ENCODE peak calls at places on chromosome 3, in six cellular contexts. L, H, D, U, K and I are unnamed samples.

GRCh38 chr3:144380832-144381231 is 409.2 kb downstream of the DIPK2A start:
- DNase-seq in K (no peak), L (no peak), D (peak), H (no peak), U (no peak), I (no peak)

GRCh38 chr3:134419966-134420321 is 45.7 kb upstream of the AMOTL2 start:
- DNase-seq in L (no peak), U (no peak), H (no peak), D (no peak), K (no peak), I (no peak)

GRCh38 chr3:133136114-133137041 is 98.2 kb downstream of the TMEM108 start:
- DNase-seq in U (no peak), L (no peak), D (no peak), K (no peak), H (no peak), I (no peak)

GRCh38 chr3:189144645-189145044 is 27.1 kb upstream of the TPRG1 start:
- DNase-seq in L (no peak), H (no peak), D (no peak), U (no peak), K (peak), I (no peak)

GRCh38 chr3:120040813-120041377 is 53.4 kb downstream of the GSK3B start:
- DNase-seq in U (no peak), H (no peak), D (no peak), K (no peak), L (no peak), I (no peak)

GRCh38 chr3:194548346-194549321 is 61.8 kb upstream of the ATP13A3 start:
- DNase-seq in K (peak), D (no peak), U (no peak), H (no peak), L (no peak), I (no peak)

GRCh38 chr3:133540896-133541674 is 32.4 kb upstream of the CDV3 start:
- DNase-seq in U (no peak), D (no peak), K (peak), L (no peak), H (peak), I (no peak)

GRCh38 chr3:64344721-64345207 is 119.5 kb upstream of the PRICKLE2 start:
- DNase-seq in L (no peak), K (no peak), D (no peak), U (no peak), H (no peak), I (no peak)

GRCh38 chr3:179016979-179017670 is 54.5 kb downstream of the ZMAT3 start:
- DNase-seq in U (no peak), D (no peak), K (no peak), H (no peak), L (no peak), I (no peak)

GRCh38 chr3:130974201-130974600 is 52.4 kb downstream of the ASTE1 start:
- DNase-seq in D (no peak), U (no peak), L (no peak), H (no peak), K (no peak), I (no peak)

GRCh38 chr3:80285370-80285769 is 517.6 kb upstream of the ROBO1 start:
- DNase-seq in H (no peak), U (no peak), D (no peak), L (no peak), K (no peak), I (no peak)

GRCh38 chr3:45929042-45929679 is 14.1 kb upstream of the CXCR6 start:
- DNase-seq in K (peak), L (peak), U (no peak), D (peak), H (peak), I (peak)

GRCh38 chr3:194447161-194447560 is 39.6 kb downstream of the ATP13A3 start:
- DNase-seq in U (no peak), D (peak), K (no peak), H (no peak), L (no peak), I (no peak)

GRCh38 chr3:145981057-145981456 is 179.9 kb downstream of the PLOD2 start:
- DNase-seq in D (no peak), K (no peak), U (no peak), L (no peak), H (no peak), I (no peak)

GRCh38 chr3:61688307-61688695 is 126.9 kb downstream of the PTPRG start:
- DNase-seq in D (no peak), L (no peak), H (no peak), U (no peak), K (no peak), I (no peak)

GRCh38 chr3:139732729-139733128 is 55.0 kb upstream of the NMNAT3 start:
- DNase-seq in K (no peak), U (no peak), H (no peak), L (no peak), D (no peak), I (no peak)

GRCh38 chr3:88408097-88408496 is 258.3 kb downstream of the C3orf38 start:
- DNase-seq in K (no peak), L (no peak), U (no peak), D (no peak), H (no peak), I (no peak)

GRCh38 chr3:130787422-130788068 is 40.9 kb upstream of the PIK3R4 start:
- DNase-seq in U (no peak), D (no peak), L (no peak), K (no peak), H (no peak), I (no peak)

GRCh38 chr3:47889001-47889757 is 86.2 kb downstream of the DHX30 start:
- DNase-seq in L (no peak), K (peak), H (no peak), U (no peak), D (no peak), I (no peak)

GRCh38 chr3:154129625-154130024 is 8.4 kb downstream of the ARHGEF26 start:
- DNase-seq in D (no peak), H (no peak), U (no peak), L (no peak), K (no peak), I (no peak)

GRCh38 chr3:111737712-111738097 is 121.4 kb upstream of the PHLDB2 start:
- DNase-seq in U (no peak), K (no peak), D (peak), H (peak), L (no peak), I (no peak)

GRCh38 chr3:1195922-1196321 is 103.1 kb downstream of the CNTN6 start:
- DNase-seq in K (no peak), D (no peak), H (no peak), U (no peak), L (no peak), I (no peak)

GRCh38 chr3:44992555-44993470 is 16.8 kb downstream of the EXOSC7 start:
- DNase-seq in D (no peak), K (no peak), H (no peak), U (no peak), L (no peak), I (no peak)

GRCh38 chr3:484302-484701 is 287.7 kb downstream of the CHL1 start:
- DNase-seq in U (no peak), H (no peak), D (no peak), K (no peak), L (no peak), I (no peak)

GRCh38 chr3:160381470-160381869 is 17.6 kb downstream of the IFT80 start:
- DNase-seq in K (no peak), D (no peak), H (no peak), L (no peak), U (no peak), I (no peak)

GRCh38 chr3:45760878-45761711 is 35.2 kb downstream of the SLC6A20 start:
- DNase-seq in U (no peak), H (peak), L (peak), K (peak), D (peak), I (no peak)

GRCh38 chr3:151798476-151798875 is 15.4 kb upstream of the AADAC start:
- DNase-seq in D (no peak), U (no peak), K (no peak), L (no peak), H (no peak), I (no peak)

GRCh38 chr3:183193762-183194701 is 31.5 kb upstream of the LAMP3 start:
- DNase-seq in L (no peak), H (no peak), D (no peak), U (no peak), K (no peak), I (no peak)

DNA sequence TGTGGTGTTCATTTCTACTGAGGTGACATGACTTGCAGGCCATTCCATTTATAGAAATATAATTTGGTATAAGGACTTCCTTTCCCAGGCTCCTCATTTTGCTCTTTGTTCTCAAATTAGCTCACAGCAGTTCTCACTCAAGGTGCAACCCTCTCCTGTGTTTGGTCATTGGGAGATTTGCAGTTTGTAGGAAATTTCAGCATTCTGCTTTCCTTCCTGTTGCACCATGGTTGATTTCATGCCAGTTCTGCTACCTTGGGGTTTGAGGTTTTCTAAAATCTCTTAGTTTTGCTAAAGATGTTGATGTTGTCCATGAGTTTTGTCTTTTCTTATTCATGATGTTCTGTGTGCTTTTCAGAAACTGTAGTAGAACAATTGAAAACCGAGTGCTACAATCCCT is 65.7 kb upstream of the PROK2 start:
- DNase-seq in K (no peak), H (no peak), D (no peak), U (no peak), L (no peak), I (no peak)
- TF ChIP-seq POLR2AphosphoS5 in K (no peak), H (no peak), D (no peak), U (no peak), L (no peak), I (peak)

DNA sequence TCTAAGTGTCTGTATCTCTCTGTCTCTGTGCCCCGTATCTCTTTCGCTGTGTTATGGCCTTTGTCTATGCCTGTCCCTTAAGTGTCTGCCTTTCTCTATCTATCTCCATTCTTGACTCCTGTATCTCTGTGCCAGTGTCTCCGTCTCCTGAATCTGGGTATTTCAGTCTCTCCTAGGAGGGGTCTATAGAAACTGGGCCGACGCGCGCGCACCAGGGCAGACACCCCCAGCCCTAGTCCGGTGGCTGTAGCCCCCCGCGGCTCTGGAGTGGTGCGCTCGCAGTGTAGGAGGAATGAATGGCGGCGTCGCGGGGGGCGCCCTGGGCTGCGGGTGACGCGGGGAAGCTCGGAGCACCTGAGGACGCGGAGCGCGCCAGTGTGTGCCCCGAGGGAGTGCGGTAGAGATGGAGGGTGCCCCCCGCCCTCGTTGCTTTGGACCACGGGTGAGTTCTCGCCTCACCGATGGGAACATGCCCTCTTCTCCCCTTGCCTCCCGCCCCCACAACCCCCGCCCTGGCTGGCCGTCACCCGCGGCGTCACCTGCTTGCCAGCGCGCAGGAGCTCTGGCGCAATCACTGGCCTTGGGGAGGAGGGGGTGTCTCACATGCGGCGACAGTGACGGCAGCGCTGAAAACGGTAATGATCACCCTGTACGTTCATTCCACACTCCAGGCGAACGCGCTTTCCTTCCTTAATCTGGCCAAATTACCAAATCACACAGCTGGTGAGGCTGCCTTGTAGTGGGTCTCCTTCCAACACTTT is 993 bp upstream of the CAMK2N2 start:
- DNase-seq in D (no peak), L (no peak), U (no peak), K (peak), H (no peak), I (no peak)
- TF ChIP-seq POLR2AphosphoS5 in D (no peak), L (no peak), U (no peak), K (no peak), H (no peak), I (no peak)

GRCh38 chr3:103494512-103494911 is 1059.7 kb downstream of the ZPLD1 start:
- DNase-seq in K (no peak), U (no peak), D (no peak), H (no peak), L (no peak), I (no peak)
- TF ChIP-seq POLR2AphosphoS5 in K (no peak), U (no peak), D (no peak), H (no peak), L (no peak), I (no peak)

DNA sequence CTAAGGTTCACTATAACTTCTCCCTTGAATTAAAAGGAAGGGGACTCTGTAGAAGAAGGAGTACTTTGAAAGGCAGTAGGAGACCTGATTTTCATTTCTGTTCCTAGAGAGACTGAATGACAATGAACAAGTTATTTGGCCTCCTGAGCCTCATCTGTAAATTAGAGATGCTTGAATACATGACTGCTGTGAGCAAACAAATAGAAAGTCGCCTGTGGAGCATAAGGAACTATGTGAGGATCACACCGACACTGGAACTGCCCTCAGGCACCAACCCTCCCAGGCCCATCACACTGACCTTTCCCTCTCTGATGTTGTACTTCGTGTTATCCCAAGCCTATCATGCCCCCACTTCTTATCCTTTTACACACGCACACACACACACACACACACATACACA is 48.6 kb downstream of the IMPG2 start:
- DNase-seq in H (no peak), D (no peak), K (no peak), U (no peak), L (no peak), I (no peak)
- TF ChIP-seq POLR2AphosphoS5 in H (no peak), D (no peak), K (no peak), U (no peak), L (no peak), I (no peak)

GRCh38 chr3:108554913-108555571 is 34.2 kb downstream of the CIP2A start:
- DNase-seq in L (no peak), K (no peak), H (no peak), U (no peak), D (no peak), I (no peak)

GRCh38 chr3:108552267-108553159 is 36.7 kb downstream of the CIP2A start:
- DNase-seq in K (peak), H (no peak), L (no peak), D (no peak), U (no peak), I (no peak)

GRCh38 chr3:108554233-108554632 is 35.0 kb downstream of the CIP2A start:
- DNase-seq in H (no peak), K (no peak), D (no peak), L (no peak), U (no peak), I (no peak)

DNA sequence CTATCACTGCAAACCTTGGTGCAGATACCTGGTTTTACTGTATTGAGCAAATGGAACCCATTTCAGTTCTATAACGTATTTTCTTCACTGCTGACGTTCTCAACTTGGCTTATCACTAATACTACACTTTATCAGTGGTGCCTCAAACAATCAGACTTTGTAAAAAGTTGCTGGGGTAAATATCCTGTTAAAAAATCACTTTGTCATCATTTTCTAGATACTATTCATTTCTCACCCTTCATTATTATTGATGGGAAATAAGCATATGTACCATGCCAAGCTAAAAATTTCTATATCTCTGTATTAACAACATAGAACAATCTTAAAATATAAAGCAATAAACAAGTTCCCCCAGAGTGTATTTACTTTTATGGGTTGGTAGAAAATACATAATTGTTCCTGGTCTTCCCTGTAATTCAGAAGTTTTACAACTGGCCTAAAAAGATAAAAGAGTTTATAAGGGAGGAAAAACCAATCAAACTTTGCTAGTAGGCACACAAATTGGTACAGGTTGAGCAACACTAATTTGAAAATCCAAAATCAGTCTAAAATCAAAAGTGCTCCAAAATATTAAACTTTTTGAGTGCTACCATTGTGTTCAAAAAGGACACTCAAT is 33.2 kb downstream of the CIP2A start:
- DNase-seq in L (no peak), D (no peak), K (no peak), U (no peak), H (no peak), I (no peak)
- TF ChIP-seq POLR2AphosphoS5 in L (no peak), D (no peak), K (no peak), U (no peak), H (no peak), I (no peak)

DNA sequence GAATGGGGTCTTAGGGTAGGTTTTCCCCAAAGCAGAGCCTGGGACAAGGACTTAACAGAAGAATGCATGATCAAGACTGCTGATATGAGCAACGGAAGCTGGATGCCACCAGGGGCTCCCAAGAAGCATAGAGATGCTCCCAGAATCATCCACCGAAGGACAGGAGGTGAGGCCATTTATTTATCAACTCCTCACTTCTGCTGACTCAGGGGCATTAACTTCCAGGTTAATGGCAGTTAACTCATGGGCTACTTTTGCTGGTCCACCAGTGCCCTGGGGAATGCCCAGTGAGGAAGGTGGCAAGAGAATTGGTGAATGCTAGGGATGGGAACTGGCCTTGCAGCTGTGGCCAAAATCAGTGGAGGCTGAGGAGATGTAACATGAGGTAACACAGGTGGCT is 27.8 kb downstream of the TAFA4 start:
- DNase-seq in L (no peak), D (no peak), K (no peak), H (no peak), U (no peak), I (no peak)
- TF ChIP-seq POLR2AphosphoS5 in L (no peak), D (no peak), K (no peak), H (no peak), U (no peak), I (no peak)

GRCh38 chr3:51943451-51944391 is 1.6 kb downstream of the PARP3 start:
- DNase-seq in D (no peak), U (peak), L (peak), H (no peak), K (no peak), I (peak)

GRCh38 chr3:51941447-51941797 is 282 bp downstream of the RRP9 start:
- DNase-seq in K (no peak), H (no peak), D (no peak), U (no peak), L (no peak), I (no peak)

GRCh38 chr3:51941798-51942602 is at the start of the genes PARP3 and RRP9:
- DNase-seq in H (peak), U (peak), K (peak), L (peak), D (peak), I (peak)

GRCh38 chr3:51944541-51945021 is 2.4 kb downstream of the PARP3 start:
- DNase-seq in L (no peak), U (peak), D (no peak), H (no peak), K (no peak), I (peak)

DNA sequence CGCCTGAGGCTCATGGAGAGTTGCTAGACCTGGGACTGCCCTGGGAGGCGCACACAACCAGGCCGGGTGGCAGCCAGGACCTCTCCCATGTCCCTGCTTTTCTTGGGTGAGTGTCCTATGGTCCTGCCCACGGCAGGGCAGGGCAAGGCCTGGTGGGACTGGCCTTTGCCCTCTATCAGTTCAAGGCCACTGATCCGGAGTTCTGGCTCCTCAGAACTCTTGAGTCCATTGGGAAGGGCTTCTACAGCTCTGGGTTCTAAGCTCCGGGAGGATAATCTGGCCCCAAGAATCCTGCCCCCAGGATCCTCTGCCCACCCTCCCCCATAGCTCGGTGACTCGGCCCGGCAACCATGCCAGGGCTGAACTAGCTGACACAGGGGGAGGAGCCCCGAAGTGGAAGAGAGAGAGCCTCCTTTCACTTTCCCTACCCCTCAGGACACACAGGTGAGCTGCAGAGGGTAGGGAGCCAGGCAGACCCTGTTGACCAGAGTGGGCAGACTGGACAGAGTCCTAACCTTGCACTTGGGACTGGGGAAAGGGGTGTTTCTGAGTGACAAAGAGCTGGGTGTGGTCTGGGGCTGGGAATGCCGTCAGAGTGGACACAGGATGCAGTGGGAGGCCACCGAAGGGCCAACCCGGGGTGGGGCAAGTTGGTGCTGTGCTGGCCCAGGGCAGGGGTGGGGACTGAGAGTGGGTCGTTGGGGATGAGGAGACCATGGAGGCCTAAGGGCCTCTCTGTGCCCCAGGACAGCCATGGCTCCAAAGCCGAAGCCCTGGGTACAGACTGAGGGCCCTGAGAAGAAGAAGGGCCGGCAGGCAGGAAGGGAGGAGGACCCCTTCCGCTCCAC is 664 bp downstream of the PARP3 start:
- DNase-seq in K (peak), H (peak), L (peak), U (peak), D (peak), I (peak)
- TF ChIP-seq POLR2AphosphoS5 in K (no peak), H (no peak), L (no peak), U (no peak), D (peak), I (peak)

GRCh38 chr3:97928986-97929385 is 43.2 kb downstream of the RIOX2 start:
- DNase-seq in H (no peak), K (no peak), D (no peak), U (no peak), L (no peak), I (no peak)

GRCh38 chr3:97931218-97931617 is 41.0 kb downstream of the RIOX2 start:
- DNase-seq in D (no peak), K (no peak), U (no peak), L (no peak), H (no peak), I (no peak)

GRCh38 chr3:97930018-97930417 is 42.2 kb downstream of the RIOX2 start:
- DNase-seq in D (no peak), K (no peak), U (no peak), H (no peak), L (no peak), I (no peak)

GRCh38 chr3:97934980-97935695 is 37.1 kb downstream of the RIOX2 start:
- DNase-seq in L (no peak), K (no peak), H (no peak), U (no peak), D (no peak), I (no peak)

GRCh38 chr3:97932387-97932801 is 39.8 kb downstream of the RIOX2 start:
- DNase-seq in D (no peak), K (no peak), H (no peak), U (no peak), L (no peak), I (no peak)
- TF ChIP-seq POLR2AphosphoS5 in D (no peak), K (no peak), H (no peak), U (no peak), L (no peak), I (no peak)